ENCODE peak calls at places on chromosomes 5 and 9, in ten cellular contexts. H is NCI-H748 treated with DMSO at 0.1 percent for 48 hours; Z is foreskin fibroblast; R is nucleus accumbens; A is lung; G is cardiac muscle cell; J is stimulated activated CD8-positive, alpha-beta memory T cell treated with anti-CD3 and anti-CD28 coated beads, Interleukin-2, amount 100 ng/mL, for 48 hours; Q is NCI-H226; K is prostate gland; C is stimulated activated CD4-positive, alpha-beta T cell treated with anti-CD3 and anti-CD28 coated beads, TNF-alpha, amount 100 ng/mL, for 24 hours. D is an unnamed sample.

GRCh38 chr9:3879315-3879714 is 353.5 kb upstream of the RFX3 start:
- DNase-seq in H (peak), Z (no peak), R (no peak), A (no peak), G (no peak), J (no peak), Q (no peak), K (no peak), C (no peak), D (no peak)

GRCh38 chr5:137778772-137779564 is 24.8 kb upstream of the HNRNPA0 start:
- DNase-seq in H (peak), Z (no peak), R (no peak), A (no peak), G (peak), J (no peak), Q (no peak), K (no peak), C (no peak), D (no peak)

GRCh38 chr5:141713616-141714309 is 31.7 kb upstream of the ARAP3 start:
- DNase-seq in H (no peak), Z (no peak), R (no peak), A (no peak), G (no peak), J (no peak), Q (peak), K (no peak), C (no peak), D (no peak)

GRCh38 chr5:95102687-95103086 is 182.2 kb downstream of the MCTP1 start:
- DNase-seq in H (no peak), Z (no peak), R (no peak), A (no peak), G (no peak), J (no peak), Q (no peak), K (no peak), C (no peak), D (no peak)

GRCh38 chr9:32431940-32432555 is 47.6 kb downstream of the ACO1 start:
- DNase-seq in H (no peak), Z (peak), R (no peak), A (no peak), G (peak), J (peak), Q (no peak), K (peak), C (peak), D (peak)

GRCh38 chr9:117414906-117415583 is at the start of gene ASTN2:
- DNase-seq in H (no peak), Z (no peak), R (peak), A (no peak), G (peak), J (no peak), Q (no peak), K (peak), C (no peak), D (no peak)

GRCh38 chr5:95843733-95844223 is 21.3 kb upstream of the GLRX start:
- DNase-seq in H (no peak), Z (no peak), R (no peak), A (no peak), G (no peak), J (no peak), Q (no peak), K (peak), C (no peak), D (no peak)

GRCh38 chr5:159913048-159913447 is 3.2 kb upstream of the ADRA1B start:
- DNase-seq in H (no peak), Z (peak), R (no peak), A (peak), G (no peak), J (no peak), Q (peak), K (no peak), C (no peak), D (no peak)

GRCh38 chr9:132486706-132487350 is 76.8 kb downstream of the CFAP77 start:
- DNase-seq in H (no peak), Z (no peak), R (no peak), A (no peak), G (no peak), J (peak), Q (no peak), K (no peak), C (peak), D (no peak)

GRCh38 chr5:172953776-172954189 is 5.4 kb upstream of the RPL26L1 start:
- DNase-seq in H (no peak), Z (peak), R (no peak), A (no peak), G (no peak), J (no peak), Q (peak), K (no peak), C (no peak), D (no peak)

GRCh38 chr5:142295960-142296860 is 28.6 kb downstream of the SPRY4 start:
- DNase-seq in H (no peak), Z (no peak), R (no peak), A (no peak), G (no peak), J (no peak), Q (no peak), K (no peak), C (no peak), D (no peak)

GRCh38 chr9:68552700-68553099 is 12.0 kb upstream of the TMEM252 start:
- DNase-seq in H (no peak), Z (peak), R (no peak), A (no peak), G (no peak), J (no peak), Q (peak), K (no peak), C (no peak), D (no peak)

GRCh38 chr5:134245101-134245604 is 19.3 kb upstream of the PPP2CA start:
- DNase-seq in H (no peak), Z (no peak), R (no peak), A (no peak), G (peak), J (no peak), Q (peak), K (no peak), C (no peak), D (no peak)